ENCODE peak calls at places on chromosome 7, in eight cellular contexts. L, E, X, N, P, Q, V and S are unnamed samples.

GRCh38 chr7:48617508-48617907 is 306.8 kb upstream of the CDC14C start:
- DNase-seq in L (no peak), E (no peak), X (no peak), N (no peak), P (no peak), Q (no peak), V (no peak), S (no peak)

GRCh38 chr7:2567663-2568238 is 9.0 kb downstream of the IQCE start:
- DNase-seq in L (no peak), E (no peak), X (no peak), N (no peak), P (peak), Q (no peak), V (peak), S (no peak)

GRCh38 chr7:81299272-81299671 is 380.4 kb upstream of the SEMA3C start:
- DNase-seq in L (no peak), E (no peak), X (no peak), N (no peak), P (no peak), Q (peak), V (peak), S (peak)

GRCh38 chr7:2807455-2807845 is 36.7 kb downstream of the GNA12 start:
- DNase-seq in L (no peak), E (no peak), X (no peak), N (no peak), P (no peak), Q (no peak), V (peak), S (no peak)

GRCh38 chr7:14714161-14714728 is 188.3 kb downstream of the DGKB start:
- DNase-seq in L (no peak), E (no peak), X (no peak), N (no peak), P (no peak), Q (no peak), V (no peak), S (no peak)

GRCh38 chr7:23107781-23108180 is 2.2 kb downstream of the KLHL7 start:
- DNase-seq in L (no peak), E (no peak), X (no peak), N (no peak), P (no peak), Q (no peak), V (no peak), S (no peak)

GRCh38 chr7:81990395-81990794 is 220.5 kb upstream of the HGF start:
- DNase-seq in L (no peak), E (no peak), X (no peak), N (no peak), P (no peak), Q (peak), V (peak), S (no peak)

GRCh38 chr7:93578762-93579161 is 4.2 kb upstream of the CALCR start:
- DNase-seq in L (no peak), E (no peak), X (no peak), N (no peak), P (no peak), Q (no peak), V (no peak), S (no peak)

GRCh38 chr7:12458520-12459131 is 55.0 kb upstream of the VWDE start:
- DNase-seq in L (no peak), E (no peak), X (no peak), N (no peak), P (no peak), Q (peak), V (peak), S (no peak)

GRCh38 chr7:93298671-93299070 is 66.5 kb downstream of the VPS50 start:
- DNase-seq in L (no peak), E (no peak), X (no peak), N (no peak), P (no peak), Q (no peak), V (peak), S (no peak)

GRCh38 chr7:117489435-117489834 is 9.6 kb downstream of the CFTR start:
- DNase-seq in L (no peak), E (no peak), X (no peak), N (no peak), P (no peak), Q (no peak), V (no peak), S (no peak)

GRCh38 chr7:20030417-20030816 is 186.8 kb downstream of the MACC1 start:
- DNase-seq in L (no peak), E (no peak), X (no peak), N (no peak), P (no peak), Q (no peak), V (no peak), S (no peak)

GRCh38 chr7:44097064-44097932 is 6.8 kb upstream of the AEBP1 start:
- DNase-seq in L (no peak), E (no peak), X (no peak), N (no peak), P (no peak), Q (peak), V (no peak), S (no peak)

GRCh38 chr7:44797329-44798258 is 1.1 kb downstream of the PPIA start:
- DNase-seq in L (peak), E (peak), X (peak), N (peak), P (peak), Q (peak), V (peak), S (peak)

GRCh38 chr7:138892808-138893207 is 88.4 kb downstream of the KIAA1549 start:
- DNase-seq in L (no peak), E (no peak), X (no peak), N (no peak), P (no peak), Q (no peak), V (no peak), S (no peak)